ENCODE peak calls at places on chromosomes 13 and 19, in five cellular contexts. U, P, H, A and I are unnamed samples.
A peak's percentile ranks its signal among the peaks of the same experiment; 100 is the strongest.

GRCh38 chr13:31234729-31235128 is 35.0 kb downstream of the B3GLCT start:
- DNase-seq in U (no peak), P (no peak), H (no peak), A (no peak), I (no peak)

GRCh38 chr19:44668985-44669764 is 2.1 kb upstream of the CEACAM19 start:
- DNase-seq in U (no peak), P (no peak), H (no peak), A (no peak), I (no peak)

GRCh38 chr13:35978607-35979316 is 152.4 kb downstream of the DCLK1 start:
- DNase-seq in U (peak; percentile 40), P (no peak), H (no peak), A (peak; percentile 1), I (no peak)

GRCh38 chr19:18205180-18205915 is 1.5 kb upstream of the RAB3A start:
- DNase-seq in U (peak; percentile 23), P (peak; percentile 24), H (peak; percentile 49), A (peak; percentile 39), I (peak; percentile 91)

GRCh38 chr13:58721273-58721672 is 1089.7 kb downstream of the PCDH17 start:
- DNase-seq in U (no peak), P (no peak), H (no peak), A (no peak), I (no peak)

GRCh38 chr13:110238795-110239194 is 68.2 kb downstream of the COL4A1 start:
- DNase-seq in U (no peak), P (no peak), H (no peak), A (no peak), I (no peak)

GRCh38 chr13:20360835-20361412 is 128.8 kb upstream of the GJB6 start:
- DNase-seq in U (no peak), P (no peak), H (no peak), A (no peak), I (no peak)

GRCh38 chr13:110402301-110403069 is 95.4 kb downstream of the COL4A2 start:
- DNase-seq in U (no peak), P (no peak), H (no peak), A (no peak), I (no peak)

GRCh38 chr19:35206379-35206778 is 22.2 kb downstream of the FAM187B start:
- DNase-seq in U (no peak), P (peak; percentile 61), H (no peak), A (peak; percentile 81), I (no peak)

GRCh38 chr19:6239401-6239844 is 40.4 kb downstream of the MLLT1 start:
- DNase-seq in U (peak; percentile 45), P (no peak), H (no peak), A (no peak), I (no peak)

GRCh38 chr19:49592486-49593232 is 1.7 kb downstream of the PRR12 start:
- DNase-seq in U (no peak), P (no peak), H (no peak), A (no peak), I (no peak)

GRCh38 chr13:102395174-102395573 is 6.7 kb downstream of the FGF14 start:
- DNase-seq in U (no peak), P (no peak), H (no peak), A (no peak), I (no peak)

GRCh38 chr19:48678201-48678600 is 5.4 kb upstream of the NTN5 start:
- DNase-seq in U (peak; percentile 55), P (no peak), H (no peak), A (no peak), I (no peak)

GRCh38 chr19:34502582-34503545 is 21.3 kb downstream of the WTIP start:
- DNase-seq in U (no peak), P (no peak), H (no peak), A (no peak), I (no peak)

GRCh38 chr13:99140831-99141230 is 59.8 kb upstream of the UBAC2 start:
- DNase-seq in U (no peak), P (no peak), H (no peak), A (no peak), I (no peak)

GRCh38 chr19:38663957-38664502 is 16.6 kb downstream of the ACTN4 start:
- DNase-seq in U (no peak), P (no peak), H (no peak), A (no peak), I (no peak)

GRCh38 chr13:99217461-99218101 is 16.9 kb downstream of the UBAC2 start:
- DNase-seq in U (no peak), P (no peak), H (no peak), A (no peak), I (no peak)

GRCh38 chr13:99224019-99224418 is 23.4 kb downstream of the UBAC2 start:
- DNase-seq in U (no peak), P (no peak), H (no peak), A (no peak), I (no peak)

GRCh38 chr19:2096543-2097329 is at the start of gene IZUMO4:
- DNase-seq in U (peak; percentile 97), P (peak; percentile 100), H (peak; percentile 100), A (peak; percentile 100), I (peak; percentile 100)

GRCh38 chr19:16327911-16328823 is 3.5 kb downstream of the KLF2 start:
- DNase-seq in U (no peak), P (peak; percentile 52), H (peak; percentile 28), A (peak; percentile 74), I (peak; percentile 88)